ENCODE peak calls at places on chromosomes 2 and 18, in six cellular contexts. One of them, this sample, is unnamed.

GRCh38 chr2:25743132-25743830 is 69.9 kb upstream of the DTNB start:
- DNase-seq in hepatocyte: no peak
- DNase-seq in transverse colon: no peak
- DNase-seq in tibial artery: no peak
- DNase-seq in stimulated activated CD8-positive, alpha-beta memory T cell treated with anti-CD3 and anti-CD28 coated beads, Interleukin-15, amount 100 ng/mL, for 1 hour: no peak
- DNase-seq in NCI-H69: no peak
- DNase-seq in this sample: no peak

GRCh38 chr18:74613390-74613789 is 15.7 kb downstream of the ZNF407 start:
- DNase-seq in NCI-H69: peak
- DNase-seq in stimulated activated CD8-positive, alpha-beta memory T cell treated with anti-CD3 and anti-CD28 coated beads, Interleukin-15, amount 100 ng/mL, for 1 hour: no peak
- DNase-seq in transverse colon: no peak
- DNase-seq in hepatocyte: no peak
- DNase-seq in tibial artery: no peak
- DNase-seq in this sample: no peak

GRCh38 chr2:173680574-173680973 is 284.6 kb downstream of the SP3 start:
- DNase-seq in stimulated activated CD8-positive, alpha-beta memory T cell treated with anti-CD3 and anti-CD28 coated beads, Interleukin-15, amount 100 ng/mL, for 1 hour: no peak
- DNase-seq in tibial artery: no peak
- DNase-seq in hepatocyte: no peak
- DNase-seq in NCI-H69: no peak
- DNase-seq in transverse colon: no peak
- DNase-seq in this sample: no peak

GRCh38 chr2:88627856-88628568 is 748 bp upstream of the EIF2AK3 start:
- DNase-seq in stimulated activated CD8-positive, alpha-beta memory T cell treated with anti-CD3 and anti-CD28 coated beads, Interleukin-15, amount 100 ng/mL, for 1 hour: peak
- DNase-seq in transverse colon: peak
- DNase-seq in hepatocyte: peak
- DNase-seq in tibial artery: peak
- DNase-seq in NCI-H69: peak
- DNase-seq in this sample: peak

GRCh38 chr2:164514491-164514890 is 106.8 kb downstream of the GRB14 start:
- DNase-seq in stimulated activated CD8-positive, alpha-beta memory T cell treated with anti-CD3 and anti-CD28 coated beads, Interleukin-15, amount 100 ng/mL, for 1 hour: no peak
- DNase-seq in NCI-H69: no peak
- DNase-seq in tibial artery: no peak
- DNase-seq in hepatocyte: peak
- DNase-seq in transverse colon: no peak
- DNase-seq in this sample: peak

GRCh38 chr2:236782938-236783337 is 213.3 kb downstream of the ACKR3 start:
- DNase-seq in transverse colon: no peak
- DNase-seq in stimulated activated CD8-positive, alpha-beta memory T cell treated with anti-CD3 and anti-CD28 coated beads, Interleukin-15, amount 100 ng/mL, for 1 hour: no peak
- DNase-seq in tibial artery: no peak
- DNase-seq in hepatocyte: no peak
- DNase-seq in NCI-H69: no peak
- DNase-seq in this sample: no peak

GRCh38 chr18:77046409-77046808 is 86.2 kb downstream of the MBP start:
- DNase-seq in hepatocyte: no peak
- DNase-seq in tibial artery: no peak
- DNase-seq in NCI-H69: no peak
- DNase-seq in transverse colon: no peak
- DNase-seq in stimulated activated CD8-positive, alpha-beta memory T cell treated with anti-CD3 and anti-CD28 coated beads, Interleukin-15, amount 100 ng/mL, for 1 hour: no peak
- DNase-seq in this sample: no peak

GRCh38 chr2:9897331-9897737 is 54.1 kb downstream of the TAF1B start:
- DNase-seq in NCI-H69: peak
- DNase-seq in transverse colon: peak
- DNase-seq in stimulated activated CD8-positive, alpha-beta memory T cell treated with anti-CD3 and anti-CD28 coated beads, Interleukin-15, amount 100 ng/mL, for 1 hour: no peak
- DNase-seq in tibial artery: peak
- DNase-seq in hepatocyte: peak
- DNase-seq in this sample: no peak

GRCh38 chr2:39095624-39096023 is 25.2 kb downstream of the SOS1 start:
- DNase-seq in transverse colon: no peak
- DNase-seq in tibial artery: no peak
- DNase-seq in hepatocyte: no peak
- DNase-seq in stimulated activated CD8-positive, alpha-beta memory T cell treated with anti-CD3 and anti-CD28 coated beads, Interleukin-15, amount 100 ng/mL, for 1 hour: no peak
- DNase-seq in NCI-H69: no peak
- DNase-seq in this sample: no peak

This sample was measured in islet precursor cell.